ENCODE peak calls at places on chromosomes 7 and 10, in seven cellular contexts. T is H54, F is GM13977, P is RPMI8226, J is NCI-H460, R is NCI-H1436 treated with DMSO at 0.1 percent for 48 hours, D is RWPE2. H is an unnamed sample.

GRCh38 chr10:89702121-89702480 is 711 bp downstream of the KIF20B start:
- DNase-seq in T (no peak), F (no peak), P (peak; percentile 29), J (peak; percentile 15), R (no peak), D (no peak), H (peak; percentile 26)

GRCh38 chr10:32125023-32125422 is 68.8 kb upstream of the KIF5B start:
- DNase-seq in T (no peak), F (no peak), P (no peak), J (no peak), R (no peak), D (no peak), H (no peak)

GRCh38 chr7:77481615-77482014 is 55.5 kb upstream of the PTPN12 start:
- DNase-seq in T (no peak), F (no peak), P (no peak), J (no peak), R (no peak), D (no peak), H (no peak)

GRCh38 chr7:54988516-54988915 is 30.3 kb upstream of the EGFR start:
- DNase-seq in T (no peak), F (no peak), P (no peak), J (no peak), R (no peak), D (no peak), H (no peak)

GRCh38 chr7:88184848-88185304 is 35.0 kb downstream of the SRI start:
- DNase-seq in T (peak; percentile 5), F (no peak), P (no peak), J (no peak), R (no peak), D (peak; percentile 49), H (no peak)

GRCh38 chr10:78804356-78805032 is 264.3 kb upstream of the ZMIZ1 start:
- DNase-seq in T (no peak), F (no peak), P (no peak), J (no peak), R (no peak), D (no peak), H (no peak)

GRCh38 chr10:48788551-48788950 is 103.9 kb downstream of the WDFY4 start:
- DNase-seq in T (no peak), F (no peak), P (no peak), J (no peak), R (no peak), D (no peak), H (no peak)

GRCh38 chr10:17547026-17547425 is 70.1 kb downstream of the HACD1 start:
- DNase-seq in T (no peak), F (no peak), P (no peak), J (no peak), R (no peak), D (no peak), H (no peak)

GRCh38 chr10:22437620-22438588 is 92.6 kb downstream of the SPAG6 start:
- DNase-seq in T (peak; percentile 30), F (peak; percentile 43), P (no peak), J (no peak), R (no peak), D (no peak), H (no peak)

GRCh38 chr10:5930272-5930671 is 40.2 kb downstream of the FBH1 start:
- DNase-seq in T (no peak), F (no peak), P (no peak), J (no peak), R (no peak), D (no peak), H (no peak)

GRCh38 chr7:137669706-137670105 is 177.1 kb downstream of the DGKI start:
- DNase-seq in T (no peak), F (no peak), P (no peak), J (no peak), R (no peak), D (no peak), H (no peak)

GRCh38 chr7:117010375-117011133 is 57.3 kb downstream of the ST7 start:
- DNase-seq in T (no peak), F (peak; percentile 45), P (no peak), J (no peak), R (no peak), D (no peak), H (no peak)

GRCh38 chr7:118222591-118222990 is 1.9 kb upstream of the ANKRD7 start:
- DNase-seq in T (no peak), F (no peak), P (no peak), J (no peak), R (no peak), D (no peak), H (no peak)

GRCh38 chr7:130418306-130418705 is 22.5 kb downstream of the CEP41 start:
- DNase-seq in T (no peak), F (no peak), P (no peak), J (no peak), R (no peak), D (no peak), H (no peak)

GRCh38 chr7:74587435-74588126 is 69.9 kb upstream of the GTF2I start:
- DNase-seq in T (peak; percentile 87), F (peak; percentile 84), P (peak; percentile 53), J (peak; percentile 53), R (peak; percentile 55), D (peak; percentile 90), H (peak; percentile 24)

GRCh38 chr7:156735861-156736260 is 95.3 kb downstream of the RNF32 start:
- DNase-seq in T (no peak), F (no peak), P (no peak), J (no peak), R (no peak), D (no peak), H (peak; percentile 73)

GRCh38 chr7:43572516-43573049 is 10.3 kb upstream of the STK17A start:
- DNase-seq in T (peak; percentile 87), F (no peak), P (peak; percentile 95), J (peak; percentile 96), R (no peak), D (peak; percentile 82), H (no peak)

GRCh38 chr10:14507721-14508120 is 177.0 kb upstream of the FRMD4A start:
- DNase-seq in T (no peak), F (no peak), P (no peak), J (no peak), R (no peak), D (no peak), H (no peak)

GRCh38 chr7:34739651-34740300 is 81.8 kb downstream of the NPSR1 start:
- DNase-seq in T (no peak), F (no peak), P (peak; percentile 92), J (no peak), R (no peak), D (no peak), H (no peak)

GRCh38 chr10:2955064-2955463 is 112.3 kb upstream of the PFKP start:
- DNase-seq in T (no peak), F (no peak), P (no peak), J (no peak), R (no peak), D (no peak), H (no peak)

GRCh38 chr10:89163265-89163995 is 43.7 kb downstream of the CH25H start:
- DNase-seq in T (no peak), F (peak; percentile 64), P (peak; percentile 80), J (no peak), R (no peak), D (no peak), H (no peak)

GRCh38 chr10:113261806-113262205 is 291.0 kb upstream of the HABP2 start:
- DNase-seq in T (no peak), F (no peak), P (no peak), J (no peak), R (no peak), D (no peak), H (peak; percentile 4)

GRCh38 chr10:102314801-102315200 is 69.5 kb downstream of the GBF1 start:
- DNase-seq in T (no peak), F (no peak), P (no peak), J (no peak), R (no peak), D (no peak), H (no peak)

GRCh38 chr7:122014697-122015096 is 129.4 kb downstream of the AASS start:
- DNase-seq in T (no peak), F (no peak), P (no peak), J (no peak), R (no peak), D (no peak), H (no peak)

H was measured in NCI-H69.